ENCODE peak calls at places on chromosomes 12 and 14, in six cellular contexts. W is fibroblast of mammary gland, M is EH, B is WTC11, P is type B pancreatic cell, J is cardiac septum. I is an unnamed sample.

GRCh38 chr12:119020377-119021360 is 39.3 kb downstream of the SRRM4 start:
- DNase-seq in W (no peak), M (no peak), B (peak), P (no peak), J (no peak), I (no peak)

GRCh38 chr12:62917939-62918338 is 17.0 kb downstream of the PPM1H start:
- DNase-seq in W (peak), M (peak), B (no peak), P (no peak), J (no peak), I (no peak)

GRCh38 chr14:45426685-45427282 is 173.8 kb upstream of the MIS18BP1 start:
- DNase-seq in W (peak), M (peak), B (no peak), P (no peak), J (no peak), I (peak)

GRCh38 chr12:122641976-122642375 is 61.2 kb downstream of the HCAR2 start:
- DNase-seq in W (peak), M (peak), B (no peak), P (no peak), J (no peak), I (no peak)

GRCh38 chr14:68796418-68797101 is 3.7 kb upstream of the ZFP36L1 start:
- DNase-seq in W (no peak), M (peak), B (no peak), P (peak), J (no peak), I (no peak)

GRCh38 chr12:98490491-98491453 is 24.6 kb upstream of the TMPO start:
- DNase-seq in W (peak), M (peak), B (peak), P (peak), J (peak), I (peak)

GRCh38 chr14:77573964-77574363 is 42.5 kb downstream of the SPTLC2 start:
- DNase-seq in W (no peak), M (no peak), B (no peak), P (no peak), J (no peak), I (no peak)

GRCh38 chr14:98167702-98168101 is 1104.3 kb downstream of the BCL11B start:
- DNase-seq in W (no peak), M (no peak), B (no peak), P (no peak), J (no peak), I (no peak)

GRCh38 chr12:67558775-67559174 is 89.8 kb upstream of the DYRK2 start:
- DNase-seq in W (no peak), M (no peak), B (no peak), P (no peak), J (no peak), I (no peak)

GRCh38 chr12:79689041-79689476 is 1.7 kb downstream of the PAWR start:
- DNase-seq in W (peak), M (no peak), B (no peak), P (no peak), J (no peak), I (no peak)

GRCh38 chr12:42873401-42873800 is 283.9 kb upstream of the PRICKLE1 start:
- DNase-seq in W (peak), M (no peak), B (no peak), P (no peak), J (no peak), I (no peak)

GRCh38 chr14:59771577-59771976 is 99.0 kb downstream of the RTN1 start:
- DNase-seq in W (peak), M (peak), B (no peak), P (no peak), J (no peak), I (no peak)

GRCh38 chr12:6423267-6424007 is 21.3 kb upstream of the CD27 start:
- DNase-seq in W (peak), M (peak), B (peak), P (no peak), J (peak), I (peak)

GRCh38 chr14:58626441-58626840 is 11.3 kb upstream of the DACT1 start:
- DNase-seq in W (peak), M (peak), B (no peak), P (no peak), J (no peak), I (no peak)

GRCh38 chr14:54348001-54348611 is 48.7 kb upstream of the CDKN3 start:
- DNase-seq in W (peak), M (peak), B (no peak), P (no peak), J (no peak), I (no peak)

GRCh38 chr12:52540531-52540930 is 12.4 kb downstream of the KRT71 start:
- DNase-seq in W (no peak), M (no peak), B (no peak), P (no peak), J (no peak), I (no peak)

GRCh38 chr14:95197498-95198010 is 40.2 kb upstream of the DICER1 start:
- DNase-seq in W (no peak), M (no peak), B (peak), P (no peak), J (no peak), I (no peak)

GRCh38 chr12:53004178-53004577 is 2.1 kb upstream of the EIF4B start:
- DNase-seq in W (peak), M (peak), B (no peak), P (no peak), J (no peak), I (no peak)

GRCh38 chr14:22650960-22651521 is 6.9 kb upstream of the OR6J1 start:
- DNase-seq in W (peak), M (peak), B (no peak), P (no peak), J (no peak), I (peak)

GRCh38 chr12:94798107-94798506 is 147.8 kb upstream of the TMCC3 start:
- DNase-seq in W (no peak), M (no peak), B (no peak), P (no peak), J (no peak), I (no peak)

GRCh38 chr12:10069099-10069498 is 29.7 kb downstream of the CLEC1A start:
- DNase-seq in W (peak), M (peak), B (no peak), P (no peak), J (no peak), I (no peak)

GRCh38 chr12:96889273-96889933 is 17.7 kb upstream of the NEDD1 start:
- DNase-seq in W (peak), M (peak), B (no peak), P (no peak), J (no peak), I (no peak)

GRCh38 chr12:56431850-56432249 is 17.4 kb downstream of the TIMELESS start:
- DNase-seq in W (peak), M (no peak), B (no peak), P (no peak), J (no peak), I (no peak)

GRCh38 chr14:22847661-22848341 is 11.4 kb downstream of the MMP14 start:
- DNase-seq in W (peak), M (peak), B (no peak), P (no peak), J (no peak), I (no peak)

GRCh38 chr14:54787263-54787662 is 115.4 kb downstream of the GCH1 start:
- DNase-seq in W (no peak), M (no peak), B (no peak), P (no peak), J (peak), I (no peak)

GRCh38 chr14:29858299-29858698 is 69.3 kb downstream of the PRKD1 start:
- DNase-seq in W (no peak), M (no peak), B (no peak), P (no peak), J (no peak), I (peak)

GRCh38 chr12:113097716-113098427 is 37.7 kb downstream of the RASAL1 start:
- DNase-seq in W (peak), M (peak), B (peak), P (no peak), J (no peak), I (no peak)

GRCh38 chr12:6735448-6736191 is 11.8 kb downstream of the COPS7A start:
- DNase-seq in W (peak), M (peak), B (peak), P (no peak), J (peak), I (no peak)

GRCh38 chr12:13436696-13437391 is 240.3 kb downstream of the EMP1 start:
- DNase-seq in W (peak), M (peak), B (no peak), P (no peak), J (no peak), I (no peak)

GRCh38 chr12:11875414-11875935 is 195.3 kb upstream of the BCL2L14 start:
- DNase-seq in W (no peak), M (peak), B (no peak), P (no peak), J (no peak), I (no peak)